ENCODE peak calls at places on chromosomes 2 and 18, in four cellular contexts. L, I, X and E are unnamed samples.
A peak's percentile ranks its signal among the peaks of the same experiment; 100 is the strongest.

GRCh38 chr2:240305369-240305962 is 130.0 kb upstream of the GPC1 start:
- DNase-seq in I (no peak), X (no peak), L (no peak), E (no peak)

GRCh38 chr2:101274142-101274541 is 21.5 kb downstream of the CNOT11 start:
- DNase-seq in X (no peak), I (no peak), L (no peak), E (no peak)

GRCh38 chr2:79638410-79638809 is 125.6 kb downstream of the CTNNA2 start:
- DNase-seq in I (no peak), X (no peak), L (no peak), E (no peak)

GRCh38 chr2:177598321-177598922 is 205.8 kb downstream of the AGPS start:
- DNase-seq in L (no peak), X (no peak), I (no peak), E (no peak)

GRCh38 chr2:1606421-1607235 is 137.7 kb downstream of the PXDN start:
- DNase-seq in L (no peak), X (no peak), I (no peak), E (peak; percentile 19)

GRCh38 chr2:192243488-192243887 is 48.8 kb upstream of the TMEFF2 start:
- DNase-seq in I (no peak), X (no peak), L (no peak), E (no peak)

GRCh38 chr2:66836851-66837250 is 401.9 kb downstream of the MEIS1 start:
- DNase-seq in L (no peak), X (no peak), I (no peak), E (no peak)

GRCh38 chr2:10813085-10813748 is 632 bp upstream of the PDIA6 start:
- DNase-seq in I (no peak), L (no peak), X (no peak), E (no peak)

GRCh38 chr2:187408926-187409325 is 39.1 kb downstream of the CALCRL start:
- DNase-seq in I (no peak), L (no peak), X (no peak), E (no peak)

GRCh38 chr2:203062126-203062525 is 47.5 kb downstream of the NBEAL1 start:
- DNase-seq in L (no peak), I (no peak), X (no peak), E (no peak)

GRCh38 chr2:41865263-41865662 is 182.6 kb upstream of the PKDCC start:
- DNase-seq in I (no peak), X (no peak), L (no peak), E (no peak)

GRCh38 chr2:64067326-64067725 is 48.1 kb upstream of the VPS54 start:
- DNase-seq in I (no peak), X (no peak), L (no peak), E (no peak)

GRCh38 chr18:10485475-10485874 is 31.0 kb downstream of the APCDD1 start:
- DNase-seq in X (no peak), L (no peak), I (no peak), E (no peak)

GRCh38 chr2:120283649-120284048 is 31.0 kb downstream of the RALB start:
- DNase-seq in X (no peak), L (no peak), I (no peak), E (no peak)